ENCODE peak calls at places on chromosomes 2 and 18, in eight cellular contexts. O is left lung; U is tibial artery; E is ovary; X is colonic mucosa; V is testis; R is naive thymus-derived CD4-positive, alpha-beta T cell; H is upper lobe of right lung. Y is an unnamed sample.

GRCh38 chr2:150824118-150824517 is 336.7 kb upstream of the RND3 start:
- DNase-seq in O (no peak), U (no peak), E (no peak), X (no peak), V (no peak), R (no peak), H (no peak), Y (no peak)

GRCh38 chr2:163405298-163405697 is 330.5 kb downstream of the FIGN start:
- DNase-seq in O (no peak), U (no peak), E (no peak), X (no peak), V (no peak), R (no peak), H (no peak), Y (no peak)

GRCh38 chr18:49832221-49832647 is 18.9 kb upstream of the ACAA2 start:
- DNase-seq in O (no peak), U (no peak), E (no peak), X (no peak), V (no peak), R (no peak), H (no peak), Y (no peak)

GRCh38 chr18:12862467-12862866 is 21.6 kb downstream of the PTPN2 start:
- DNase-seq in O (no peak), U (no peak), E (no peak), X (no peak), V (no peak), R (no peak), H (no peak), Y (no peak)

GRCh38 chr18:77000527-77000926 is 132.1 kb downstream of the MBP start:
- DNase-seq in O (no peak), U (no peak), E (peak; percentile 63), X (peak; percentile 54), V (peak; percentile 71), R (peak; percentile 51), H (no peak), Y (peak; percentile 24)

GRCh38 chr2:47518497-47519146 is 115.7 kb downstream of the MSH2 start:
- DNase-seq in O (no peak), U (no peak), E (no peak), X (no peak), V (no peak), R (no peak), H (no peak), Y (no peak)

GRCh38 chr18:21112140-21112473 is 494 bp upstream of the ROCK1 start:
- DNase-seq in O (no peak), U (peak; percentile 70), E (no peak), X (no peak), V (no peak), R (no peak), H (no peak), Y (no peak)

GRCh38 chr2:109460553-109461324 is 153.0 kb downstream of the SEPTIN10 start:
- DNase-seq in O (peak; percentile 22), U (no peak), E (no peak), X (no peak), V (no peak), R (no peak), H (peak; percentile 32), Y (no peak)

GRCh38 chr2:134261398-134262131 is 7.7 kb downstream of the MGAT5 start:
- DNase-seq in O (no peak), U (no peak), E (no peak), X (no peak), V (no peak), R (no peak), H (no peak), Y (no peak)

GRCh38 chr2:158953926-158954763 is 14.3 kb upstream of the TANC1 start:
- DNase-seq in O (peak; percentile 60), U (peak; percentile 72), E (peak; percentile 89), X (peak; percentile 85), V (peak; percentile 76), R (no peak), H (peak; percentile 77), Y (no peak)

GRCh38 chr18:57029761-57030160 is 117.1 kb upstream of the BOD1L2 start:
- DNase-seq in O (no peak), U (no peak), E (no peak), X (no peak), V (no peak), R (no peak), H (no peak), Y (no peak)

GRCh38 chr2:178142274-178143065 is 30.2 kb downstream of the RBM45 start:
- DNase-seq in O (no peak), U (no peak), E (no peak), X (no peak), V (no peak), R (no peak), H (no peak), Y (no peak)

GRCh38 chr18:24212939-24213338 is 74.1 kb downstream of the CABYR start:
- DNase-seq in O (no peak), U (no peak), E (no peak), X (no peak), V (no peak), R (no peak), H (no peak), Y (no peak)

GRCh38 chr2:27029051-27029450 is 3.7 kb upstream of the TMEM214 start:
- DNase-seq in O (no peak), U (no peak), E (no peak), X (no peak), V (no peak), R (no peak), H (no peak), Y (no peak)

GRCh38 chr2:30201990-30202389 is 29.3 kb upstream of the LBH start:
- DNase-seq in O (no peak), U (peak; percentile 76), E (peak; percentile 75), X (no peak), V (peak; percentile 72), R (no peak), H (no peak), Y (no peak)

DNA sequence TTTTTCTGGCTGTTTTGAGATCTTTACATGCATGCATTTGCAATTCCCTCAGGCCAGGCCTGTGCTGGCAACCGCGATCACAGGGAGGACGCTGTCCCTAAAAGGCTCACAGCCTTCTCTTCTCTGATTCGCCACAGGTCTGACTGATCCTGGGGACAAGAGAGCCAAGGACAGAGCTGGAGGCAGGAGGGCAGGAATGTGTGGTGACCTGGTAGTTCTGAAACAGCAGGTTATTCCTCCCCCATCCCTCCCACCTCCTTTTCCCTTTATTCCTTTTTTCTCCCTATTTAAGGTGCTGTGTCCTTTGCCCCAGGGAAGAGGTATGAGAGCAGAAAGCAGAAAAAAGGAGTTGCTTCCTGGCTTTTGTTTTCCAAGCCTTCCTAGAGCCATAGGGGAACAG is 21.9 kb downstream of the TMEM177 start:
- DNase-seq in O (no peak), U (no peak), E (no peak), X (no peak), V (no peak), R (no peak), H (no peak), Y (no peak)
- H3K27ac ChIP-seq in O (no peak overlapping the region), U (no peak overlapping the region), E (no peak overlapping the region), X (no peak overlapping the region), V (peak overlapping the region; percentile 59), R (no peak overlapping the region), H (no peak overlapping the region), Y (no peak overlapping the region)

GRCh38 chr2:190099890-190100289 is 37.4 kb upstream of the MSTN start:
- DNase-seq in O (no peak), U (no peak), E (no peak), X (no peak), V (no peak), R (no peak), H (no peak), Y (no peak)

GRCh38 chr2:190098851-190099250 is 36.3 kb upstream of the MSTN start:
- DNase-seq in O (no peak), U (no peak), E (no peak), X (no peak), V (no peak), R (no peak), H (no peak), Y (no peak)

GRCh38 chr2:190094471-190094870 is 31.9 kb upstream of the MSTN start:
- DNase-seq in O (no peak), U (no peak), E (no peak), X (no peak), V (no peak), R (no peak), H (no peak), Y (no peak)

GRCh38 chr2:190100298-190100697 is 37.8 kb upstream of the MSTN start:
- DNase-seq in O (no peak), U (no peak), E (no peak), X (no peak), V (no peak), R (no peak), H (no peak), Y (no peak)

GRCh38 chr2:190097115-190097514 is 34.6 kb upstream of the MSTN start:
- DNase-seq in O (no peak), U (no peak), E (no peak), X (no peak), V (no peak), R (no peak), H (no peak), Y (no peak)
- H3K4me1 ChIP-seq in O (no peaks in the 10 kb centered on the region), U (no peaks in the 10 kb centered on the region), E (no peaks in the 10 kb centered on the region), X (no peaks in the 10 kb centered on the region), V (no peaks in the 10 kb centered on the region), R (no peaks in the 10 kb centered on the region), H (no peaks in the 10 kb centered on the region), Y (no peaks in the 10 kb centered on the region)

GRCh38 chr2:171180229-171180937 is 19.7 kb upstream of the TLK1 start:
- DNase-seq in O (no peak), U (no peak), E (no peak), X (no peak), V (no peak), R (no peak), H (no peak), Y (no peak)
- H3K4me3 ChIP-seq in O (no peak overlapping the region), U (no peak overlapping the region), E (no peak overlapping the region), X (no peak overlapping the region), V (no peak overlapping the region), R (no peak overlapping the region), H (no peak overlapping the region), Y (no peak overlapping the region)

GRCh38 chr2:40355451-40355850 is 96.4 kb downstream of the SLC8A1 start:
- DNase-seq in O (no peak), U (no peak), E (no peak), X (no peak), V (no peak), R (no peak), H (no peak), Y (no peak)

GRCh38 chr2:40357667-40358066 is 94.2 kb downstream of the SLC8A1 start:
- DNase-seq in O (no peak), U (no peak), E (no peak), X (no peak), V (no peak), R (no peak), H (no peak), Y (no peak)

GRCh38 chr2:40360652-40361051 is 91.2 kb downstream of the SLC8A1 start:
- DNase-seq in O (no peak), U (no peak), E (no peak), X (no peak), V (no peak), R (no peak), H (no peak), Y (no peak)

GRCh38 chr2:40361478-40361877 is 90.4 kb downstream of the SLC8A1 start:
- DNase-seq in O (no peak), U (no peak), E (no peak), X (no peak), V (no peak), R (no peak), H (no peak), Y (no peak)

DNA sequence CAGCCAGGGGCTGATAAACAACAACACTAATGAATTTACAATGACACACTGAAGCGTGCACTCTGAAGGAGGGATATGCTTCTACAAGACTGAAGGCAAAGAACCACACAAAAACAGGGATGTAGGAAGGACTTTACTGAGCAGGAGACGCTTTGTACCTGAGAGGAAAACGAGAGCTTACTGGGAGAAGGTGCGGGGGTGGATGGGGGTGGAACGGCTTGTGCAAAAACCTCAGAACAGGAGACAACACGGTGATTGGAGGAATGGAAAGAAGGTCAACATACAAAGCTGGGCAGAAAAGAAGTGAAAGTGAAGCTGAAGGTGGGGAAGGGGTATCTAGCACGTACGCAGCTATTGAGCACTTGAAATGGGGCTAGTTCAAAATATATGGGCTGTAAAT is 93.1 kb downstream of the SLC8A1 start:
- DNase-seq in O (no peak), U (no peak), E (no peak), X (no peak), V (no peak), R (no peak), H (no peak), Y (no peak)
- H3K27ac ChIP-seq in O (no peak overlapping the region), U (no peak overlapping the region), E (no peak overlapping the region), X (no peak overlapping the region), V (no peak overlapping the region), R (no peak overlapping the region), H (no peak overlapping the region), Y (no peak overlapping the region)